ENCODE peak calls at places on chromosomes 6 and 20, in ten cellular contexts. O, L, R, Q, G, H, E, S, J and N are unnamed samples.

GRCh38 chr6:163741342-163741741 is 326.8 kb downstream of the QKI start:
- DNase-seq in J (no peak), H (no peak), L (no peak), S (no peak), G (no peak), E (no peak), Q (no peak), R (no peak), O (no peak), N (no peak)

GRCh38 chr6:1612902-1613301 is 3.2 kb downstream of the FOXC1 start:
- DNase-seq in J (no peak), S (no peak), E (no peak), G (no peak), R (no peak), H (no peak), Q (peak), O (peak), L (no peak), N (no peak)

GRCh38 chr20:16011519-16011918 is 561.7 kb downstream of the KIF16B start:
- DNase-seq in L (no peak), E (no peak), Q (no peak), J (no peak), G (no peak), S (no peak), R (no peak), H (no peak), O (no peak), N (no peak)

GRCh38 chr20:10064611-10065010 is 29.8 kb downstream of the ANKEF1 start:
- DNase-seq in S (no peak), J (no peak), G (no peak), R (no peak), H (no peak), Q (no peak), L (no peak), O (peak), E (no peak), N (no peak)

GRCh38 chr6:119145111-119145510 is 66.6 kb upstream of the FAM184A start:
- DNase-seq in E (no peak), S (no peak), Q (no peak), L (no peak), R (no peak), G (no peak), O (no peak), H (no peak), J (no peak), N (no peak)

GRCh38 chr6:137989696-137990095 is 117.5 kb downstream of the PERP start:
- DNase-seq in S (no peak), J (no peak), E (no peak), G (no peak), L (no peak), Q (no peak), R (no peak), O (peak), H (no peak), N (no peak)

GRCh38 chr20:34047010-34047687 is 53.4 kb downstream of the RALY start:
- DNase-seq in Q (no peak), J (no peak), R (no peak), O (no peak), G (no peak), H (no peak), E (no peak), L (no peak), S (no peak), N (no peak)

GRCh38 chr6:2990179-2990931 is 9.3 kb upstream of the NQO2 start:
- DNase-seq in H (no peak), Q (peak), O (peak), S (no peak), G (no peak), J (peak), R (no peak), L (peak), E (no peak), N (no peak)

GRCh38 chr6:118333772-118334171 is 214.3 kb upstream of the PLN start:
- DNase-seq in H (no peak), R (no peak), S (no peak), G (no peak), Q (no peak), J (no peak), E (no peak), O (no peak), L (no peak), N (no peak)

GRCh38 chr6:152587473-152587872 is 49.7 kb downstream of the SYNE1 start:
- DNase-seq in Q (no peak), S (no peak), G (no peak), R (no peak), J (no peak), L (no peak), H (no peak), E (no peak), O (no peak), N (no peak)

GRCh38 chr6:1604991-1605821 is 4.5 kb upstream of the FOXC1 start:
- DNase-seq in L (no peak), S (no peak), E (no peak), Q (no peak), O (no peak), H (no peak), J (no peak), R (no peak), G (no peak), N (no peak)

GRCh38 chr20:40562031-40562430 is 127.0 kb downstream of the MAFB start:
- DNase-seq in L (no peak), S (no peak), H (peak), G (no peak), Q (no peak), E (no peak), O (peak), J (peak), R (no peak), N (no peak)

GRCh38 chr6:163634514-163635171 is 220.1 kb downstream of the QKI start:
- DNase-seq in S (no peak), L (no peak), H (no peak), Q (no peak), E (no peak), G (no peak), O (no peak), R (no peak), J (no peak), N (peak)

DNA sequence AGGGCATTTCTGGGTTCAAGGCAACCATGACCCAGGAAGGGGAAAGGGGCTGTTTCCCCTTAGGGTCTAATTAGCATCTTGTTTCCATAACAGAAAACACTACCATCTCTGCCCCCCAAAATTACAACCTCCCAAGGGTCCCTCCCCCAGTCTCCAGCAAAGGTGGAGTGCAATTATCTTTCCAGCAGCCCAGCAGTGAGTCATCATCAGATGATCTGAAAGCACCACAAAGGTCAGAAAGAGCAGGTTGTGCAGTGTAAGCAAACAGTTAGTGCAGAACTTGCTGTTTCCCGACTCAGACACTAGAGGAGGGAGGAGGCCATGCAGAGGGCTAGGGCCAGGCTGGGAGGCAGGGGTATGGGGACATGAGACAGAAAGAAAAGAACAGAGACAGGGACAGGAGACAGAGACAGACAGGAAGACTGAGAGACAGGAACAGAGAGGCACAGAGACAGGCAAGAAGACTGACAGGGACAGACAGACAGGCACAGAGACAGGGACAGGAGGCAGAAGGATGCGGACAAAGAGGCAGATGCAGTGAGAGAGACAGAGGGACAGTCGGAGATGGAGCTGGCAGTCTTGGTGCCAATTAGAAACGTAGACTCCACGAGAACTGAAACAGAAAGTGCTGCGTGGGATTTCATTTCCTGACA is 62.5 kb downstream of the PYGB start:
- DNase-seq in E (peak), J (peak), H (peak), R (peak), O (peak), Q (peak), S (no peak), G (peak), L (no peak), N (peak)
- TF ChIP-seq CTCF in E (peak), J (no peak), H (peak), R (peak), O (peak), Q (peak), S (no peak), G (peak), L (no peak), N (no peak)

DNA sequence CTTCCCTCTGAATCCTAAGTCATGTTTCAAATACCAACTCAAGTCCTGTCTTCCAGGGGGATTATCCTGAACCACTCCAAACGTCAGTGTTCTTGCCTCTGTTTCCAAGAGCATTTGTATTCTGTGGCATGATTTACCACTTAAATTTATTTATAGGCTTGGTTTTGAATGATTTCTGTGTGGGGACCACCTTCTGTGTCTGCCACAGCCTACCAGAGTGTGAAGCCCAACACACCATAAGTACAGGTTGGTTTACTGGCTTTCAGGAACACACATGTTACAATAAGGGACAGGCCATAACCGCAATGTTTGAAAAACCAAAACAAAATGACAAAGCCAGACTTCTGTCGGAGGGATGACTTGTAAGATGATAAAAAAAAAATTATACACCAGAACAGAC is 56.5 kb upstream of the MAP3K7 start:
- DNase-seq in G (no peak), R (no peak), J (no peak), Q (no peak), O (no peak), L (no peak), S (no peak), H (no peak), E (no peak), N (no peak)
- TF ChIP-seq CTCF in G (no peak), R (no peak), J (no peak), Q (no peak), O (no peak), L (no peak), S (no peak), H (no peak), E (no peak), N (no peak)

GRCh38 chr6:82111114-82111513 is 136.4 kb downstream of the IBTK start:
- DNase-seq in H (no peak), Q (no peak), S (no peak), O (no peak), L (no peak), E (no peak), R (no peak), J (no peak), G (no peak), N (no peak)
- TF ChIP-seq CTCF in H (no peak), Q (no peak), S (no peak), O (no peak), L (no peak), E (no peak), R (no peak), J (no peak), G (no peak), N (no peak)

GRCh38 chr6:125884656-125885055 is 71.9 kb upstream of the HINT3 start:
- DNase-seq in R (no peak), J (no peak), H (no peak), L (no peak), G (no peak), E (no peak), O (no peak), Q (no peak), S (no peak), N (no peak)

GRCh38 chr6:125886914-125887313 is 69.7 kb upstream of the HINT3 start:
- DNase-seq in H (no peak), G (no peak), Q (no peak), E (no peak), R (no peak), L (no peak), S (no peak), O (no peak), J (no peak), N (no peak)

GRCh38 chr6:125887372-125887771 is 69.2 kb upstream of the HINT3 start:
- DNase-seq in H (no peak), Q (no peak), J (no peak), L (no peak), E (no peak), O (no peak), R (no peak), S (no peak), G (no peak), N (no peak)

DNA sequence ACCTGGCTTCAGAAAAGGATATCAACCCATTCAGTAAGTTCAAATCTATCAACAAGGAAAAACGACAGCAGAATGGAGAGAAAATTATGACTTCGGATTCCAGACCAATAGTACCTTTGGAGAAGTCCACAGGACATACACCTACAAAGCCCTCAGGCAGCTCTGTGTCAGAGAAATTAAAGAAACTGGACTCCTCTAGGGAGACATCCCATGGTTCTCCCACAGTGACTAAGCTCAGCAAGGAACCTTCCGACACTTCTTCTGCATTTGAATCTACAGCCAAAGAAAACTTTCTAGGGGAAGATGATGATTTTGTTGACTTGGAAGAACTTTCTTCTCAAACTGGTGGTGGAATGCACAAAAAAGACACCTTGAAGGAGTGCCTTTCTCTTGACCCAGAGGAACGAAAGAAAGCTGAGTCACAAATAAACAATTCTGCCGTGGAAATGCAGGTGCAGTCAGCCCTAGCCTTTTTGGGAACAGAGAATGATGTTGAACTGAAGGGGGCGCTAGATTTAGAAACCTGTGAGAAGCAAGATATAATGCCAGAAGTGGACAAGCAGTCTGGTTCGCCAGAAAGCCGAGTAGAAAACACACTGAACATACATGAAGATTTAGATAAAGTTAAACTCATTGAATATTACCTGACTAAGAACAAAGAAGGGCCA is 67.4 kb upstream of the HINT3 start:
- DNase-seq in Q (peak), L (peak), R (peak), G (peak), E (no peak), O (peak), H (no peak), S (no peak), J (peak), N (no peak)
- TF ChIP-seq CTCF in Q (peak), L (peak), R (peak), G (peak), E (no peak), O (peak), H (peak), S (peak), J (peak), N (peak)